ENCODE peak calls at places on chromosomes 4 and X, in four cellular contexts. One of them, this sample, is unnamed.

GRCh38 chr4:94757192-94758140 is at the start of gene BMPR1B:
- DNase-seq in K562: no peak
- DNase-seq in HepG2: no peak
- DNase-seq in GM12878: no peak
- DNase-seq in this sample: peak

GRCh38 chr4:140296335-140296753 is 77.1 kb upstream of the SCOC start:
- DNase-seq in K562: no peak
- DNase-seq in HepG2: peak
- DNase-seq in GM12878: no peak
- DNase-seq in this sample: peak

GRCh38 chr4:100848865-100849264 is 331.0 kb upstream of the EMCN start:
- DNase-seq in K562: no peak
- DNase-seq in HepG2: no peak
- DNase-seq in GM12878: no peak
- DNase-seq in this sample: no peak

GRCh38 chrX:79728421-79728820 is 286.1 kb upstream of the TBX22 start:
- DNase-seq in K562: no peak
- DNase-seq in HepG2: no peak
- DNase-seq in GM12878: no peak
- DNase-seq in this sample: no peak

GRCh38 chr4:57109847-57110634 is at the start of gene IGFBP7:
- DNase-seq in K562: peak
- DNase-seq in HepG2: no peak
- DNase-seq in GM12878: no peak
- DNase-seq in this sample: peak

GRCh38 chr4:2469192-2469984 is 482 bp downstream of the RNF4 start:
- DNase-seq in K562: peak
- DNase-seq in HepG2: no peak
- DNase-seq in GM12878: no peak
- DNase-seq in this sample: peak

GRCh38 chr4:156968479-156968984 is 3.1 kb downstream of the PDGFC start:
- DNase-seq in K562: peak
- DNase-seq in HepG2: peak
- DNase-seq in GM12878: no peak
- DNase-seq in this sample: peak

GRCh38 chr4:186058253-186058979 is 10.5 kb upstream of the TLR3 start:
- DNase-seq in K562: no peak
- DNase-seq in HepG2: no peak
- DNase-seq in GM12878: peak
- DNase-seq in this sample: no peak

GRCh38 chr4:26860922-26861433 is 337 bp downstream of the STIM2 start:
- DNase-seq in K562: no peak
- DNase-seq in HepG2: peak
- DNase-seq in GM12878: no peak
- DNase-seq in this sample: peak

GRCh38 chr4:3168029-3168428 is 80.9 kb upstream of the MSANTD1 start:
- DNase-seq in K562: peak
- DNase-seq in HepG2: no peak
- DNase-seq in GM12878: peak
- DNase-seq in this sample: no peak

GRCh38 chrX:100090931-100091330 is 319.1 kb downstream of the PCDH19 start:
- DNase-seq in K562: no peak
- DNase-seq in HepG2: no peak
- DNase-seq in GM12878: no peak
- DNase-seq in this sample: no peak

GRCh38 chr4:2785613-2786012 is 7.3 kb upstream of the SH3BP2 start:
- DNase-seq in K562: no peak
- DNase-seq in HepG2: no peak
- DNase-seq in GM12878: peak
- DNase-seq in this sample: no peak

GRCh38 chrX:70029790-70030189 is 19.9 kb downstream of the AWAT2 start:
- DNase-seq in K562: no peak
- DNase-seq in HepG2: no peak
- DNase-seq in GM12878: no peak
- DNase-seq in this sample: no peak

GRCh38 chr4:73259552-73260140 is 1.0 kb upstream of the ANKRD17 start:
- DNase-seq in K562: no peak
- DNase-seq in HepG2: peak
- DNase-seq in GM12878: no peak
- DNase-seq in this sample: no peak

GRCh38 chr4:48924416-48924815 is 17.8 kb upstream of the OCIAD2 start:
- DNase-seq in K562: no peak
- DNase-seq in HepG2: no peak
- DNase-seq in GM12878: no peak
- DNase-seq in this sample: no peak

GRCh38 chr4:27350161-27350560 is 489.5 kb downstream of the STIM2 start:
- DNase-seq in K562: no peak
- DNase-seq in HepG2: no peak
- DNase-seq in GM12878: no peak
- DNase-seq in this sample: no peak

GRCh38 chrX:28670074-28670473 is 82.8 kb downstream of the IL1RAPL1 start:
- DNase-seq in K562: no peak
- DNase-seq in HepG2: no peak
- DNase-seq in GM12878: no peak
- DNase-seq in this sample: no peak

GRCh38 chr4:147678796-147679549 is 5.0 kb downstream of the PRMT9 start:
- DNase-seq in K562: no peak
- DNase-seq in HepG2: peak
- DNase-seq in GM12878: no peak
- DNase-seq in this sample: no peak

GRCh38 chr4:72318771-72319170 is 250.2 kb downstream of the ADAMTS3 start:
- DNase-seq in K562: no peak
- DNase-seq in HepG2: no peak
- DNase-seq in GM12878: no peak
- DNase-seq in this sample: no peak

GRCh38 chr4:87912164-87913004 is 63.1 kb upstream of the SPP1 start:
- DNase-seq in K562: no peak
- DNase-seq in HepG2: peak
- DNase-seq in GM12878: no peak
- DNase-seq in this sample: no peak

GRCh38 chrX:70755850-70756249 is 152.7 kb downstream of the TEX11 start:
- DNase-seq in K562: peak
- DNase-seq in HepG2: no peak
- DNase-seq in GM12878: no peak
- DNase-seq in this sample: no peak

GRCh38 chr4:110503588-110504435 is 27.9 kb downstream of the ENPEP start:
- DNase-seq in K562: no peak
- DNase-seq in HepG2: no peak
- DNase-seq in GM12878: no peak
- DNase-seq in this sample: no peak

GRCh38 chrX:23503835-23504539 is 163.3 kb upstream of the PRDX4 start:
- DNase-seq in K562: no peak
- DNase-seq in HepG2: peak
- DNase-seq in GM12878: no peak
- DNase-seq in this sample: no peak

GRCh38 chr4:37601527-37601926 is 84.6 kb downstream of the RELL1 start:
- DNase-seq in K562: no peak
- DNase-seq in HepG2: peak
- DNase-seq in GM12878: no peak
- DNase-seq in this sample: no peak

GRCh38 chrX:1750267-1750666 is 135.4 kb downstream of the ASMT start:
- DNase-seq in K562: no peak
- DNase-seq in HepG2: no peak
- DNase-seq in GM12878: no peak
- DNase-seq in this sample: no peak

GRCh38 chr4:78059524-78059889 is 2.4 kb downstream of the FRAS1 start:
- DNase-seq in K562: peak
- DNase-seq in HepG2: peak
- DNase-seq in GM12878: no peak
- DNase-seq in this sample: peak

GRCh38 chrX:94400488-94400887 is 726.5 kb downstream of the FAM133A start:
- DNase-seq in K562: no peak
- DNase-seq in HepG2: peak
- DNase-seq in GM12878: peak
- DNase-seq in this sample: no peak

GRCh38 chr4:139530833-139531427 is 25.1 kb downstream of the SETD7 start:
- DNase-seq in K562: peak
- DNase-seq in HepG2: peak
- DNase-seq in GM12878: no peak
- DNase-seq in this sample: peak

GRCh38 chr4:95728145-95728544 is 111.7 kb upstream of the PDHA2 start:
- DNase-seq in K562: no peak
- DNase-seq in HepG2: no peak
- DNase-seq in GM12878: no peak
- DNase-seq in this sample: no peak

GRCh38 chrX:65926095-65927019 is 113.5 kb downstream of the VSIG4 start:
- DNase-seq in K562: peak
- DNase-seq in HepG2: no peak
- DNase-seq in GM12878: peak
- DNase-seq in this sample: no peak

GRCh38 chr4:26248647-26249046 is 72.2 kb upstream of the RBPJ start:
- DNase-seq in K562: no peak
- DNase-seq in HepG2: no peak
- DNase-seq in GM12878: no peak
- DNase-seq in this sample: no peak

GRCh38 chr4:68724922-68725321 is 54.5 kb upstream of the UGT2B15 start:
- DNase-seq in K562: no peak
- DNase-seq in HepG2: no peak
- DNase-seq in GM12878: no peak
- DNase-seq in this sample: no peak

GRCh38 chr4:137370206-137370633 is 162.1 kb downstream of the PCDH18 start:
- DNase-seq in K562: no peak
- DNase-seq in HepG2: no peak
- DNase-seq in GM12878: no peak
- DNase-seq in this sample: no peak

GRCh38 chrX:153881281-153881680 is 4.7 kb downstream of the L1CAM start:
- DNase-seq in K562: no peak
- DNase-seq in HepG2: no peak
- DNase-seq in GM12878: no peak
- DNase-seq in this sample: no peak

GRCh38 chr4:107600993-107601392 is 119.0 kb downstream of the PAPSS1 start:
- DNase-seq in K562: no peak
- DNase-seq in HepG2: no peak
- DNase-seq in GM12878: no peak
- DNase-seq in this sample: no peak

GRCh38 chrX:149453911-149454820 is 50.9 kb downstream of the IDS start:
- DNase-seq in K562: no peak
- DNase-seq in HepG2: no peak
- DNase-seq in GM12878: no peak
- DNase-seq in this sample: no peak

GRCh38 chr4:5389756-5390155 is 318.6 kb downstream of the EVC2 start:
- DNase-seq in K562: no peak
- DNase-seq in HepG2: no peak
- DNase-seq in GM12878: no peak
- DNase-seq in this sample: no peak

GRCh38 chr4:183765121-183765990 is 106.3 kb downstream of the TRAPPC11 start:
- DNase-seq in K562: no peak
- DNase-seq in HepG2: peak
- DNase-seq in GM12878: no peak
- DNase-seq in this sample: no peak

GRCh38 chrX:72255445-72255844 is 16.6 kb upstream of the ERCC6L start:
- DNase-seq in K562: no peak
- DNase-seq in HepG2: no peak
- DNase-seq in GM12878: no peak
- DNase-seq in this sample: no peak

DNA sequence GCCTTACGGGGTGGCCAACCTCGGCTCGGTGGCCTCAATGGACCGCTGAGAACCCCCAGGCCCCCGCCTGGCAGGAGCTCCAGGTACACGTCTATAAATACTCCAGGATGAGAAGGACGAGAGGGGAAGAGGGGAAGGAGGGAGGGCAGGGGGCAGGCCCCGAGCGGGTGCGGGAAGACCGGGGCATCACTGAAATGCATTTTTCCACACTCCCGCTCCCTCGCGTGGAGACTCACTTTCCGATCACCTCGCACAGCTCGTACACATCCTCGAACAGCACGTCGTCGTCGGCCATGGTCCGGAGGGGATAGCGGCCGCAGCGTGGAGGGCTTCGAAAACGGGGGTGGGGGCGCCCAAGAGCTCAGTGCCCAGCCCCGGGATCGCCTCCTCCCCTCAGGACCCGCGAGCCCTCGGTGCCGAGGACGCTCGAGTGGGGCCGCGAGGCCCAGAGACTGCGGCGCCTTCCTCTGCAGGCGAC is 621 bp downstream of the CASK start:
- DNase-seq in K562: no peak
- DNase-seq in HepG2: no peak
- DNase-seq in GM12878: no peak
- DNase-seq in this sample: peak
- TF ChIP-seq FOXM1 in K562: no peak
- TF ChIP-seq FOXM1 in HepG2: no peak
- TF ChIP-seq FOXM1 in GM12878: no peak
- TF ChIP-seq FOXM1 in this sample: no peak

GRCh38 chrX:13094780-13095425 is 50.5 kb upstream of the FAM9C start:
- DNase-seq in K562: no peak
- DNase-seq in HepG2: no peak
- DNase-seq in GM12878: no peak
- DNase-seq in this sample: no peak
- TF ChIP-seq FOXK2 in K562: no peak
- TF ChIP-seq FOXK2 in HepG2: no peak
- TF ChIP-seq FOXK2 in GM12878: no peak
- TF ChIP-seq FOXK2 in this sample: no peak

GRCh38 chr4:121138014-121138413 is 26.1 kb downstream of the TNIP3 start:
- DNase-seq in K562: no peak
- DNase-seq in HepG2: no peak
- DNase-seq in GM12878: no peak
- DNase-seq in this sample: no peak
- TF ChIP-seq TARDBP in K562: no peak
- TF ChIP-seq TARDBP in HepG2: no peak
- TF ChIP-seq TARDBP in GM12878: no peak
- TF ChIP-seq TARDBP in this sample: no peak

DNA sequence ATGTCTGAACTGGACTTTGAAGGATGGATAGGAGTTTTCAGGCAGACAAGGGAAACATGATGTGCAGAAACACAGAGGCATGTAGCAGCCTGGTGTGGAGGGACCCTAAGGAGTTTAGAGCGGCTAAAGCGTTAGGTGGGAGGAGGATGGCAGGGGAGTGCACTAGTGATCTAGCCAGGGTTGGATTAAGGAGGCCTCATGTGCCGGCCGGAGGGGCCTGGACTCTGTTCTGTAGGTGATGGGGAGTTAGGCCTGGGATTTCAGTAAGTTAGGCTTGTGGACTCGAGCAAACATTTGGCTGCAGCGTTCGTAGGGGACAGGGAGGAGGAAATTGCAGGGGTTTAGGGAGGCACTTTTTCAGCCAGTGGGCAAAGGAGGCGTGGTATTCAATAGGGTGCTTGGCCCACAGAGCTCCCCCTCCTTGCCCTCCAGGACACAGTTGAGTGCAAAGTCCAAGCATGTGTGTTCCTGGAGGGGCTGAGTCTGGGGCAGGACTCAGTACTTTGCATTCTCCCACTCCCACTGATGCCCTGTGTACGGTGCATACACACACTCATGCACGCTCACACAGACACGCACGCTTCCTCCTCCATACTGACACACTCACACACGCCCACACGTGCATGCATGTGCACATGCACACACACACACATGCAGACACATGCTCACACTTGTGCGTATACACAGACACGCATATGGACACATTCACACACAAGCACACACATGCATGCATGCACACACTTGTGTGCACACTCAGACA is 18.6 kb downstream of the PSAPL1 start:
- DNase-seq in K562: no peak
- DNase-seq in HepG2: no peak
- DNase-seq in GM12878: no peak
- DNase-seq in this sample: no peak
- TF ChIP-seq FOXM1 in K562: no peak
- TF ChIP-seq FOXM1 in HepG2: no peak
- TF ChIP-seq FOXM1 in GM12878: no peak
- TF ChIP-seq FOXM1 in this sample: no peak